ENCODE peak calls at places on chromosomes 7 and 10, in six cellular contexts. C, W, A, R, Q and D are unnamed samples.

GRCh38 chr7:11751315-11751714 is 80.7 kb downstream of the THSD7A start:
- DNase-seq in R (no peak), W (no peak), Q (no peak), A (no peak), C (no peak), D (no peak)

GRCh38 chr7:158309844-158310763 is 277.5 kb downstream of the PTPRN2 start:
- DNase-seq in R (no peak), A (no peak), W (no peak), Q (no peak), C (no peak), D (no peak)

GRCh38 chr7:121204537-121204936 is 124.3 kb upstream of the WNT16 start:
- DNase-seq in A (peak), W (peak), Q (no peak), C (no peak), R (no peak), D (no peak)

GRCh38 chr7:42139751-42140150 is 97.3 kb downstream of the GLI3 start:
- DNase-seq in Q (no peak), A (peak), W (no peak), R (no peak), C (no peak), D (no peak)

GRCh38 chr7:35869810-35870209 is 69.0 kb downstream of the SEPTIN7 start:
- DNase-seq in Q (no peak), C (no peak), A (peak), R (peak), W (no peak), D (no peak)

GRCh38 chr7:69060516-69060915 is 537.8 kb upstream of the AUTS2 start:
- DNase-seq in A (no peak), R (no peak), W (no peak), Q (no peak), C (no peak), D (no peak)

GRCh38 chr7:155775691-155776090 is 36.6 kb downstream of the SHH start:
- DNase-seq in C (no peak), Q (no peak), A (no peak), R (no peak), W (no peak), D (no peak)

GRCh38 chr10:33963656-33964175 is 629.2 kb upstream of the NRP1 start:
- DNase-seq in A (no peak), W (no peak), C (no peak), Q (no peak), R (no peak), D (no peak)

GRCh38 chr10:114821915-114822770 is 563 bp downstream of the FHIP2A start:
- DNase-seq in R (peak), W (no peak), Q (peak), A (peak), C (peak), D (no peak)

GRCh38 chr10:15587271-15587670 is 132.5 kb downstream of the ITGA8 start:
- DNase-seq in A (no peak), C (no peak), Q (no peak), W (no peak), R (no peak), D (no peak)

GRCh38 chr7:67343114-67343513 is 346.5 kb downstream of the TYW1 start:
- DNase-seq in R (no peak), W (no peak), A (no peak), Q (no peak), C (no peak), D (no peak)

GRCh38 chr7:503575-504111 is 16.0 kb downstream of the PDGFA start:
- DNase-seq in C (peak), Q (no peak), A (no peak), R (no peak), W (no peak), D (no peak)

GRCh38 chr10:124145109-124145860 is 51.9 kb upstream of the CHST15 start:
- DNase-seq in W (no peak), Q (no peak), C (peak), R (peak), A (peak), D (no peak)

GRCh38 chr10:117544729-117545140 is 2.2 kb downstream of the EMX2 start:
- DNase-seq in A (peak), W (no peak), R (no peak), Q (no peak), C (no peak), D (no peak)

GRCh38 chr10:11685787-11686218 is 56.4 kb upstream of the ECHDC3 start:
- DNase-seq in A (peak), R (peak), W (peak), Q (no peak), C (peak), D (no peak)

GRCh38 chr7:105742787-105743186 is 133.6 kb downstream of the ATXN7L1 start:
- DNase-seq in Q (no peak), A (no peak), R (no peak), W (no peak), C (no peak), D (no peak)

GRCh38 chr10:38010150-38010903 is at the start of gene ZNF33A:
- DNase-seq in A (peak), C (peak), Q (peak), W (peak), R (peak), D (peak)

GRCh38 chr7:41224063-41224763 is 478.7 kb downstream of the INHBA start:
- DNase-seq in Q (no peak), R (peak), A (peak), C (no peak), W (no peak), D (no peak)

GRCh38 chr10:23343591-23344225 is 889 bp downstream of the C10orf67 start:
- DNase-seq in Q (peak), W (peak), R (peak), A (peak), C (peak), D (no peak)

GRCh38 chr7:100675581-100676350 is 2.2 kb downstream of the GNB2 start:
- DNase-seq in R (peak), A (peak), W (peak), Q (peak), C (peak), D (peak)

GRCh38 chr10:31759124-31759798 is 169.4 kb downstream of the ARHGAP12 start:
- DNase-seq in A (peak), C (peak), W (peak), R (peak), Q (peak), D (no peak)

GRCh38 chr10:79298403-79299244 is 48.6 kb upstream of the PPIF start:
- DNase-seq in R (peak), C (peak), W (no peak), A (peak), Q (peak), D (peak)

GRCh38 chr7:80916770-80917681 is 1.8 kb downstream of the SEMA3C start:
- DNase-seq in W (no peak), R (peak), Q (no peak), A (peak), C (no peak), D (no peak)

GRCh38 chr7:104156842-104157277 is 51.0 kb downstream of the ORC5 start:
- DNase-seq in R (peak), C (no peak), Q (no peak), W (peak), A (peak), D (no peak)

GRCh38 chr10:24826022-24826421 is 102.3 kb upstream of the ARHGAP21 start:
- DNase-seq in A (peak), W (no peak), R (peak), C (no peak), Q (no peak), D (no peak)

GRCh38 chr7:45151967-45152366 is 5.6 kb upstream of the RAMP3 start:
- DNase-seq in A (no peak), R (no peak), Q (no peak), C (no peak), W (no peak), D (no peak)

GRCh38 chr7:149727541-149728476 is 45.6 kb downstream of the ZNF467 start:
- DNase-seq in W (no peak), C (no peak), Q (no peak), A (no peak), R (no peak), D (no peak)

GRCh38 chr7:70355591-70356323 is 757.5 kb downstream of the AUTS2 start:
- DNase-seq in A (no peak), W (peak), Q (no peak), R (no peak), C (no peak), D (no peak)

GRCh38 chr10:14416308-14416700 is 85.6 kb upstream of the FRMD4A start:
- DNase-seq in R (peak), Q (no peak), A (peak), W (no peak), C (no peak), D (no peak)

GRCh38 chr10:1215862-1216575 is 159.8 kb downstream of the WDR37 start:
- DNase-seq in Q (no peak), R (no peak), W (no peak), C (no peak), A (no peak), D (no peak)

GRCh38 chr7:155984028-155984607 is 171.9 kb upstream of the SHH start:
- DNase-seq in C (no peak), W (no peak), R (no peak), Q (no peak), A (no peak), D (no peak)

GRCh38 chr7:27677912-27678612 is 15.4 kb upstream of the HIBADH start:
- DNase-seq in C (peak), R (peak), A (peak), W (no peak), Q (no peak), D (peak)

GRCh38 chr10:33273295-33274002 is 61.0 kb downstream of the NRP1 start:
- DNase-seq in R (peak), C (peak), A (peak), Q (no peak), W (peak), D (peak)

GRCh38 chr10:22849077-22849810 is 78.6 kb upstream of the ARMC3 start:
- DNase-seq in C (peak), W (no peak), R (peak), A (peak), Q (no peak), D (peak)

GRCh38 chr10:50576245-50576815 is 47.4 kb downstream of the SGMS1 start:
- DNase-seq in R (peak), A (no peak), W (no peak), C (no peak), Q (no peak), D (peak)